ENCODE peak calls at places on chromosomes 16 and 17, in eight cellular contexts. F is suprapubic skin, R is OCI-LY7, L is H9, W is uterus, I is tibial artery, E is thoracic aorta, U is pancreas. Q is an unnamed sample.

GRCh38 chr16:85360323-85361277 is 248.3 kb upstream of the CIBAR2 start:
- DNase-seq in F (no peak), R (peak; percentile 68), L (no peak), W (no peak), I (no peak), E (no peak), U (peak; percentile 87), Q (no peak)

GRCh38 chr16:85778873-85779272 is 20.5 kb downstream of the EMC8 start:
- DNase-seq in F (no peak), R (no peak), L (no peak), W (no peak), I (no peak), E (no peak), U (no peak), Q (no peak)

GRCh38 chr16:1078579-1079021 is 6.1 kb downstream of the SSTR5 start:
- DNase-seq in F (no peak), R (no peak), L (no peak), W (no peak), I (peak; percentile 93), E (peak; percentile 64), U (peak; percentile 83), Q (peak; percentile 80)

GRCh38 chr17:42891539-42892152 is 9.0 kb upstream of the G6PC1 start:
- DNase-seq in F (no peak), R (no peak), L (peak; percentile 69), W (peak; percentile 44), I (peak; percentile 81), E (no peak), U (no peak), Q (no peak)

GRCh38 chr17:41131979-41132378 is 8.0 kb upstream of the KRTAP4-12 start:
- DNase-seq in F (no peak), R (no peak), L (no peak), W (no peak), I (no peak), E (no peak), U (no peak), Q (no peak)

GRCh38 chr17:56908061-56908542 is 5.7 kb downstream of the TRIM25 start:
- DNase-seq in F (no peak), R (peak; percentile 70), L (no peak), W (no peak), I (peak; percentile 72), E (no peak), U (no peak), Q (peak; percentile 69)

GRCh38 chr16:28193530-28194423 is 18.0 kb downstream of the XPO6 start:
- DNase-seq in F (no peak), R (no peak), L (no peak), W (no peak), I (no peak), E (no peak), U (no peak), Q (no peak)

GRCh38 chr17:77649717-77650211 is 308.7 kb upstream of the TNRC6C start:
- DNase-seq in F (peak; percentile 19), R (peak; percentile 56), L (peak; percentile 20), W (no peak), I (no peak), E (no peak), U (no peak), Q (no peak)

GRCh38 chr16:83779881-83780280 is 27.9 kb upstream of the HSBP1 start:
- DNase-seq in F (no peak), R (no peak), L (no peak), W (no peak), I (no peak), E (no peak), U (no peak), Q (peak; percentile 49)

GRCh38 chr17:1709971-1710806 is at the start of gene TLCD2:
- DNase-seq in F (peak; percentile 88), R (no peak), L (peak; percentile 78), W (peak; percentile 70), I (peak; percentile 89), E (no peak), U (peak; percentile 86), Q (peak; percentile 78)

GRCh38 chr17:55158439-55158838 is 106.3 kb upstream of the HLF start:
- DNase-seq in F (no peak), R (no peak), L (no peak), W (no peak), I (no peak), E (no peak), U (no peak), Q (no peak)

GRCh38 chr17:2388020-2388704 is 12.7 kb downstream of the MNT start:
- DNase-seq in F (no peak), R (no peak), L (no peak), W (no peak), I (no peak), E (no peak), U (no peak), Q (no peak)

GRCh38 chr17:76704799-76705198 is 6.0 kb downstream of the MXRA7 start:
- DNase-seq in F (no peak), R (no peak), L (no peak), W (no peak), I (no peak), E (no peak), U (no peak), Q (no peak)

GRCh38 chr16:56708418-56708817 is 21.5 kb upstream of the NUP93 start:
- DNase-seq in F (no peak), R (peak; percentile 86), L (no peak), W (no peak), I (no peak), E (no peak), U (no peak), Q (no peak)

GRCh38 chr16:531494-532125 is 4.1 kb downstream of the CAPN15 start:
- DNase-seq in F (no peak), R (no peak), L (no peak), W (no peak), I (no peak), E (no peak), U (no peak), Q (no peak)

GRCh38 chr16:87465306-87465705 is 27.5 kb downstream of the ZCCHC14 start:
- DNase-seq in F (peak; percentile 92), R (no peak), L (no peak), W (peak; percentile 80), I (peak; percentile 93), E (peak; percentile 53), U (peak; percentile 77), Q (peak; percentile 96)

GRCh38 chr17:682150-682549 is 32.5 kb downstream of the VPS53 start:
- DNase-seq in F (no peak), R (no peak), L (no peak), W (no peak), I (no peak), E (no peak), U (no peak), Q (no peak)

GRCh38 chr17:4566785-4567184 is 6.4 kb upstream of the GGT6 start:
- DNase-seq in F (no peak), R (peak; percentile 76), L (peak; percentile 92), W (no peak), I (no peak), E (no peak), U (no peak), Q (peak; percentile 81)

GRCh38 chr17:74618446-74618845 is 5.1 kb downstream of the CD300E start:
- DNase-seq in F (no peak), R (no peak), L (no peak), W (no peak), I (no peak), E (no peak), U (no peak), Q (no peak)

GRCh38 chr17:74619077-74619673 is 4.4 kb downstream of the CD300E start:
- DNase-seq in F (no peak), R (no peak), L (no peak), W (no peak), I (no peak), E (no peak), U (no peak), Q (no peak)

DNA sequence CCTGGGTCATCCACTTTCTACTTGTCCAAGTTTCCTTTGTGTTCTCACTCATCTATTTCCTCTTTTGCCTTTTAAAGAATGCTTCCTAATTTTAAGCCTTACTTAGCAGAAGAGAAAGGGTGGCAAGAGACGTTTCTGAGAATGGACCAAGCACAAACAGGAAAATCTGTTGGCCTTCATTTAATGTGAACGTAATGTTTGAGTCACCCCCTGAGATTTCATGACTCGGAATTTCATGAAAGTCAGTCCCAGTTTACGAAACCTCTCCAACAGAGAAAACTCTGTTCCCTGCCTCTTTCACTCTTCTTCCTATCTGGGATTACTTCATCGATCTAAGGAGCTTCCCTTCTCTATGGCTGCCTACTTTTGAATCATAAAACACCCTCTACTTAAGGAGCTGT is at the start of gene CD300E:
- DNase-seq in F (no peak), R (no peak), L (no peak), W (no peak), I (no peak), E (no peak), U (no peak), Q (no peak)
- H3K4me1 ChIP-seq in F (peaks cover 4% of the 10 kb centered on the region), R (no peaks in the 10 kb centered on the region), L (no peaks in the 10 kb centered on the region), W (no peaks in the 10 kb centered on the region), I (no peaks in the 10 kb centered on the region), E (no peaks in the 10 kb centered on the region), U (no peaks in the 10 kb centered on the region), Q (no peaks in the 10 kb centered on the region)

GRCh38 chr17:81393684-81394376 is 1.4 kb upstream of the BAHCC1 start:
- DNase-seq in F (peak; percentile 100), R (peak; percentile 100), L (peak; percentile 100), W (peak; percentile 100), I (peak; percentile 100), E (peak; percentile 100), U (peak; percentile 100), Q (peak; percentile 100)
- TF ChIP-seq CTCF in F (no peak), R (peak; percentile 40), L (peak; percentile 25), W (peak; percentile 40), I (peak; percentile 30), E (no peak), U (no peak), Q (no peak)

GRCh38 chr17:61738249-61738648 is 125.1 kb downstream of the BRIP1 start:
- DNase-seq in F (no peak), R (no peak), L (no peak), W (no peak), I (no peak), E (no peak), U (no peak), Q (no peak)
- H3K4me1 ChIP-seq in F (no peaks in the 10 kb centered on the region), R (no peaks in the 10 kb centered on the region), L (no peaks in the 10 kb centered on the region), W (no peaks in the 10 kb centered on the region), I (no peaks in the 10 kb centered on the region), E (no peaks in the 10 kb centered on the region), U (no peaks in the 10 kb centered on the region), Q (no peaks in the 10 kb centered on the region)

GRCh38 chr17:67628580-67629013 is 89.1 kb upstream of the NOL11 start:
- DNase-seq in F (no peak), R (peak; percentile 8), L (peak; percentile 78), W (no peak), I (no peak), E (no peak), U (peak; percentile 68), Q (peak; percentile 59)
- TF ChIP-seq CTCF in F (no peak), R (peak; percentile 42), L (peak; percentile 54), W (no peak), I (no peak), E (no peak), U (no peak), Q (no peak)